ENCODE peak calls at places on chromosomes 4 and X, in four cellular contexts. U is K562, H is HepG2, Q is H1. P is an unnamed sample.

GRCh38 chr4:126595643-126596042 is 1037.1 kb upstream of the INTU start:
- DNase-seq in U (no peak), H (no peak), Q (no peak), P (no peak)

GRCh38 chr4:68271851-68272756 is 26.6 kb upstream of the TMPRSS11B start:
- DNase-seq in U (peak; percentile 26), Q (no peak), H (peak; percentile 56), P (peak; percentile 51)

GRCh38 chr4:89664521-89664920 is 172.4 kb downstream of the SNCA start:
- DNase-seq in U (no peak), Q (no peak), H (no peak), P (no peak)

GRCh38 chr4:84965558-84966381 is 720 bp downstream of the WDFY3 start:
- DNase-seq in Q (no peak), U (peak; percentile 57), H (peak; percentile 14), P (peak; percentile 31)

GRCh38 chrX:154717824-154718223 is 33.1 kb downstream of the GAB3 start:
- DNase-seq in Q (no peak), U (peak; percentile 83), H (no peak), P (no peak)

GRCh38 chr4:148214529-148215166 is 227.6 kb downstream of the NR3C2 start:
- DNase-seq in Q (no peak), H (no peak), U (no peak), P (no peak)

GRCh38 chr4:73967891-73968290 is 13.9 kb downstream of the PF4 start:
- DNase-seq in U (no peak), Q (no peak), H (no peak), P (no peak)

GRCh38 chr4:176309772-176310171 is 10.0 kb upstream of the SPCS3 start:
- DNase-seq in U (no peak), H (no peak), Q (no peak), P (peak; percentile 16)

GRCh38 chr4:186297013-186297645 is 31.1 kb downstream of the F11 start:
- DNase-seq in Q (no peak), H (peak; percentile 32), U (peak; percentile 38), P (peak; percentile 54)

GRCh38 chr4:148094149-148094548 is 348.1 kb downstream of the NR3C2 start:
- DNase-seq in H (no peak), U (no peak), Q (no peak), P (no peak)

GRCh38 chrX:52420824-52421443 is 52.1 kb downstream of the XAGE2 start:
- DNase-seq in U (no peak), Q (no peak), H (no peak), P (no peak)

GRCh38 chr4:44632089-44632488 is 19.3 kb downstream of the YIPF7 start:
- DNase-seq in H (no peak), Q (no peak), U (no peak), P (no peak)

GRCh38 chrX:43108828-43109227 is 330.9 kb upstream of the PPP1R2C start:
- DNase-seq in H (no peak), U (no peak), Q (no peak), P (no peak)

GRCh38 chrX:40176256-40176978 is 78.7 kb upstream of the BCOR start:
- DNase-seq in U (peak; percentile 78), H (peak; percentile 35), Q (no peak), P (peak; percentile 44)

GRCh38 chrX:123859409-123859827 is 435 bp upstream of the XIAP start:
- DNase-seq in Q (no peak), H (no peak), U (no peak), P (no peak)

GRCh38 chr4:106676173-106676921 is 307.8 kb upstream of the GIMD1 start:
- DNase-seq in H (no peak), Q (no peak), U (no peak), P (no peak)

GRCh38 chr4:141339966-141340365 is 119.3 kb downstream of the ZNF330 start:
- DNase-seq in H (no peak), Q (no peak), U (no peak), P (no peak)

GRCh38 chr4:111945014-111945413 is 200.2 kb upstream of the FAM241A start:
- DNase-seq in Q (no peak), H (no peak), U (no peak), P (no peak)

GRCh38 chr4:138507527-138507926 is 265.4 kb upstream of the SLC7A11 start:
- DNase-seq in U (no peak), H (no peak), Q (no peak), P (peak; percentile 3)

GRCh38 chr4:158949094-158949493 is 153.8 kb upstream of the RAPGEF2 start:
- DNase-seq in Q (no peak), H (no peak), U (no peak), P (no peak)

GRCh38 chr4:55184600-55185523 is 59.5 kb upstream of the KDR start:
- DNase-seq in U (peak; percentile 43), Q (no peak), H (peak; percentile 35), P (peak; percentile 21)

GRCh38 chrX:13652256-13653021 is 502 bp upstream of the TCEANC start:
- DNase-seq in Q (no peak), H (no peak), U (peak; percentile 38), P (peak; percentile 14)

GRCh38 chr4:125010776-125011503 is 298.4 kb upstream of the ANKRD50 start:
- DNase-seq in H (no peak), U (no peak), Q (peak; percentile 5), P (no peak)

GRCh38 chr4:170400346-170400745 is 310.6 kb upstream of the AADAT start:
- DNase-seq in H (no peak), Q (no peak), U (no peak), P (no peak)

GRCh38 chrX:101206471-101206870 is 13.1 kb upstream of the DRP2 start:
- DNase-seq in Q (no peak), U (peak; percentile 51), H (peak; percentile 16), P (peak; percentile 41)

GRCh38 chr4:19382993-19383392 is 868.7 kb upstream of the SLIT2 start:
- DNase-seq in U (no peak), Q (no peak), H (no peak), P (no peak)

GRCh38 chrX:15814811-15815210 is 24.5 kb downstream of the ZRSR2 start:
- DNase-seq in U (no peak), Q (no peak), H (no peak), P (no peak)

GRCh38 chr4:19774690-19775256 is 476.9 kb upstream of the SLIT2 start:
- DNase-seq in Q (no peak), H (no peak), U (no peak), P (no peak)

GRCh38 chrX:151722241-151722846 is 6.5 kb downstream of the FATE1 start:
- DNase-seq in Q (peak; percentile 43), H (peak; percentile 7), U (peak; percentile 59), P (peak; percentile 12)

GRCh38 chr4:53592686-53593641 is 1.7 kb upstream of the LNX1 start:
- DNase-seq in Q (peak; percentile 65), U (peak; percentile 72), H (no peak), P (peak; percentile 40)

GRCh38 chrX:130728208-130728607 is 174.8 kb downstream of the ENOX2 start:
- DNase-seq in U (no peak), H (no peak), Q (no peak), P (no peak)

GRCh38 chr4:138111462-138112000 is 130.6 kb downstream of the SLC7A11 start:
- DNase-seq in U (no peak), Q (peak; percentile 49), H (peak; percentile 59), P (no peak)

GRCh38 chr4:7506119-7506518 is 71.4 kb upstream of the PSAPL1 start:
- DNase-seq in H (no peak), U (no peak), Q (no peak), P (no peak)

GRCh38 chr4:156321203-156321602 is 367.5 kb upstream of the CTSO start:
- DNase-seq in H (no peak), U (no peak), Q (no peak), P (no peak)

GRCh38 chr4:10091531-10092181 is 24.9 kb downstream of the WDR1 start:
- DNase-seq in U (no peak), Q (no peak), H (no peak), P (no peak)

GRCh38 chr4:10092481-10093272 is 23.9 kb downstream of the WDR1 start:
- DNase-seq in U (no peak), Q (no peak), H (no peak), P (no peak)

GRCh38 chr4:10089346-10089745 is 27.3 kb downstream of the WDR1 start:
- DNase-seq in U (no peak), Q (peak; percentile 19), H (peak; percentile 7), P (peak; percentile 33)

GRCh38 chr4:10088135-10089010 is 28.2 kb downstream of the WDR1 start:
- DNase-seq in Q (no peak), U (no peak), H (no peak), P (no peak)

DNA sequence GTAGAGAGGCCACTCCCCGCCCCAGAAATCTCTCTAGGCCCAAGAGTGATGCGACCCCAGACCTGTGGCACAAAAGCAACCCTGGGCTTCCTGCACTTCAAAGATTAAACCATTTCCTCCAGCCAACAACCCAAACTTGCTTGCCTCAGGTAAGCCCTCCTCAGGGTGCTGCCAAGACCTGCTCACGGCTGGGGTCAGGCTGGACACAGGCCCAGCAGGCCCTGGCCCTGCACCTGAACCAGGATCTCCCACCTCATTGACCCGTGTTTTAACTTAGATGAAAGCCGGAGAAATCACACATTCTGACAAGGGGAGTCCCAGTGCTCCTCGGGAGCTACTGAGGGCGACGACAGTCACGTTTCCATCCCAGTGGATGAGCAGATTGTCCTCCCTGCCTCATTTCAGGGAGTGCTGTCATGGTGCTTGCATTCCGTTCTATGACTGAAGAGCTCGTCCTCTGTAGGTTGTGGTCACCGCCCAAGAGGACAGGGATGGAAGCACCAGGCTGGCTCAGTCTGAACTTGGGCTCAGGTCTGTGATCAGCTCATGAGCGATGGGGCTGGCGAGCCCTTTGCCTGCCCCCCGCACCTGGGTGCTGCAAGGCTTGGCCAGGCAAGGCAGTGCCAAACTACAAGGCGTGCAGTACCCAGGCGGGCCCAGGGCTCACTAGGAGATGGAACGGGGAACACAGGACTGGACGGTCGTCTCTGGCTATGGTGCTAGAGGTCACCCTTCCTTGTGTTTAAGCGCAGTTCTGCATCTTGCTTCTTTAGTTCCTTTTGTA is 25.9 kb downstream of the WDR1 start:
- DNase-seq in H (no peak), U (no peak), Q (no peak), P (no peak)
- TF ChIP-seq RAD21 in H (no peak), U (no peak), Q (no peak), P (no peak)

GRCh38 chrX:11137543-11138139 is 26.5 kb downstream of the HCCS start:
- DNase-seq in H (peak; percentile 1), U (no peak), Q (no peak), P (peak; percentile 23)
- TF ChIP-seq USF2 in H (no peak), U (no peak), Q (no peak), P (no peak)

GRCh38 chrX:87337267-87337666 is 180.3 kb upstream of the KLHL4 start:
- DNase-seq in U (no peak), Q (no peak), H (no peak), P (no peak)

GRCh38 chrX:87338510-87338909 is 179.1 kb upstream of the KLHL4 start:
- DNase-seq in U (peak; percentile 2), H (peak; percentile 5), Q (no peak), P (peak; percentile 33)
- TF ChIP-seq PHF8 in U (no peak), H (no peak), Q (no peak), P (no peak)

DNA sequence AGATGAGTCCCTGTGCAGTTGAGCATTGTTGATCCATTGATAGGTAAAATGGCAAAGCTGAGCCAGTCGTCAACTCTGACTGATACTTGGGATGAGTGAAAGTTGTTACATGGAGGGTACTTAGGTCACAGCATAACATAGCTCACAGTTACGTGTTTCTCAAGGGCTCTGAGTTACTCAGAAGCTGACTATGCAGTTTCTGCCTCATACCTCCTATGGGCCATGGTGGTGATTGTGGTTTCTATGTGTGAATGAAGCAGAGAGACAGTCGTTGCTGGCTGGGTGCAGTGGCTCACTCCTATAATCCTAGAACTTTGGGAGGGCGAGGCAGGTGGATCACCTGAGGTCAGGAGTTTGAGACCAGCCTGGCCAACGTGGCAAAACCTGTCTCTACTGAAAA is 30.8 kb downstream of the FRMPD3 start:
- DNase-seq in U (no peak), H (no peak), Q (no peak), P (no peak)
- TF ChIP-seq RAD21 in U (no peak), H (no peak), Q (no peak), P (no peak)

P was measured in A549.